ENCODE peak calls at places on chromosomes 12 and 14, in six cellular contexts. S is A549, F is lung, N is WERI-Rb-1, T is AG09309, E is adrenal gland. I is an unnamed sample.
A peak's percentile ranks its signal among the peaks of the same experiment; 100 is the strongest.

GRCh38 chr14:89956294-89957009 is 725 bp downstream of the TDP1 start:
- DNase-seq in S (no peak), F (peak; percentile 54), N (no peak), T (peak; percentile 62), E (peak; percentile 90), I (peak; percentile 58)

GRCh38 chr12:68063900-68064590 is 74.8 kb downstream of the IFNG-AS1 start:
- DNase-seq in S (no peak), F (no peak), N (no peak), T (no peak), E (no peak), I (no peak)

GRCh38 chr12:84599539-84599938 is 313.1 kb downstream of the SLC6A15 start:
- DNase-seq in S (no peak), F (no peak), N (no peak), T (peak; percentile 7), E (no peak), I (no peak)

GRCh38 chr12:109500406-109501185 is 23.2 kb downstream of the UBE3B start:
- DNase-seq in S (no peak), F (no peak), N (no peak), T (no peak), E (no peak), I (no peak)

GRCh38 chr12:15886372-15887042 is 4.3 kb downstream of the STRAP start:
- DNase-seq in S (no peak), F (no peak), N (no peak), T (no peak), E (no peak), I (no peak)

GRCh38 chr14:99758121-99758871 is 34.9 kb upstream of the EML1 start:
- DNase-seq in S (no peak), F (no peak), N (no peak), T (peak; percentile 88), E (peak; percentile 81), I (peak; percentile 9)

GRCh38 chr12:15848606-15849005 is 33.6 kb upstream of the STRAP start:
- DNase-seq in S (no peak), F (no peak), N (no peak), T (no peak), E (no peak), I (no peak)

GRCh38 chr12:111238075-111238734 is 130.7 kb downstream of the PHETA1 start:
- DNase-seq in S (no peak), F (no peak), N (no peak), T (no peak), E (no peak), I (no peak)

GRCh38 chr12:3214508-3215365 is 137.6 kb downstream of the TSPAN9 start:
- DNase-seq in S (no peak), F (no peak), N (peak; percentile 85), T (no peak), E (no peak), I (peak; percentile 25)

GRCh38 chr14:54782803-54783659 is 119.6 kb downstream of the GCH1 start:
- DNase-seq in S (no peak), F (no peak), N (peak; percentile 33), T (no peak), E (peak; percentile 40), I (peak; percentile 65)

GRCh38 chr12:57220770-57221168 is 4.2 kb downstream of the NXPH4 start:
- DNase-seq in S (no peak), F (no peak), N (no peak), T (no peak), E (no peak), I (no peak)

GRCh38 chr14:77125275-77126073 is 16.1 kb downstream of the ZDHHC22 start:
- DNase-seq in S (no peak), F (no peak), N (no peak), T (no peak), E (no peak), I (no peak)

GRCh38 chr12:29591140-29592020 is 93.9 kb upstream of the OVCH1 start:
- DNase-seq in S (no peak), F (no peak), N (no peak), T (no peak), E (no peak), I (no peak)

GRCh38 chr12:52232916-52233461 is at the start of gene KRT7:
- DNase-seq in S (peak; percentile 90), F (peak; percentile 84), N (no peak), T (no peak), E (no peak), I (no peak)

GRCh38 chr14:55948399-55948798 is 169.8 kb upstream of the PELI2 start:
- DNase-seq in S (no peak), F (no peak), N (no peak), T (no peak), E (no peak), I (no peak)

I was measured in right cardiac atrium.